ENCODE peak calls at places on chromosomes 11 and 22, in ten cellular contexts. D, M, X, F, N, U, K, J, T and Q are unnamed samples. For H3K27me3, the result is how much of the 10 kb centered on the place peaks cover.

GRCh38 chr11:118010738-118011461 is 24.7 kb downstream of the IL10RA start:
- DNase-seq in X (peak), M (peak), J (no peak), F (no peak), T (no peak), D (no peak), K (peak), N (no peak), U (no peak), Q (no peak)

GRCh38 chr11:104127828-104128227 is 36.1 kb downstream of the PDGFD start:
- DNase-seq in F (no peak), T (no peak), K (no peak), J (peak), N (peak), M (no peak), D (no peak), X (no peak), U (no peak), Q (peak)

GRCh38 chr11:12889243-12889642 is 119.9 kb upstream of the RASSF10 start:
- DNase-seq in K (peak), X (peak), N (peak), J (peak), M (peak), U (no peak), F (peak), D (no peak), T (peak), Q (no peak)

GRCh38 chr11:117515892-117516291 is 188.2 kb downstream of the CEP164 start:
- DNase-seq in N (no peak), T (no peak), X (no peak), U (no peak), D (no peak), F (no peak), J (no peak), M (no peak), K (no peak), Q (no peak)

GRCh38 chr11:111528557-111528956 is 12.0 kb upstream of the LAYN start:
- DNase-seq in D (no peak), N (peak), F (no peak), U (peak), X (no peak), J (no peak), K (no peak), T (no peak), M (no peak), Q (peak)

GRCh38 chr22:29265306-29265705 is 2.5 kb downstream of the RHBDD3 start:
- DNase-seq in J (no peak), X (no peak), T (no peak), M (no peak), D (no peak), K (peak), F (no peak), N (no peak), U (no peak), Q (no peak)

GRCh38 chr11:8111636-8112035 is 30.6 kb downstream of the TUB start:
- DNase-seq in M (no peak), D (no peak), T (no peak), U (no peak), N (no peak), K (no peak), F (no peak), X (no peak), J (no peak), Q (no peak)

GRCh38 chr11:30991376-30991775 is 378.2 kb downstream of the DCDC1 start:
- DNase-seq in K (no peak), U (no peak), N (no peak), X (no peak), T (no peak), D (no peak), J (no peak), M (no peak), F (no peak), Q (no peak)

GRCh38 chr11:130118636-130119387 is 40.8 kb upstream of the ST14 start:
- DNase-seq in F (no peak), M (no peak), J (no peak), K (no peak), T (no peak), D (no peak), X (no peak), U (no peak), N (no peak), Q (no peak)

GRCh38 chr11:96817488-96817887 is 427.7 kb downstream of the JRKL start:
- DNase-seq in K (no peak), T (no peak), J (no peak), N (no peak), U (no peak), M (no peak), D (no peak), F (no peak), X (no peak), Q (peak)

GRCh38 chr22:38758276-38758945 is 2.6 kb upstream of the SUN2 start:
- DNase-seq in D (no peak), K (no peak), F (no peak), X (no peak), J (no peak), N (no peak), U (peak), M (no peak), T (no peak), Q (no peak)

GRCh38 chr11:3158821-3159220 is 6.3 kb downstream of the OSBPL5 start:
- DNase-seq in U (no peak), J (no peak), N (no peak), M (peak), F (peak), K (no peak), D (no peak), X (no peak), T (no peak), Q (no peak)

GRCh38 chr11:110689306-110689705 is 22.9 kb downstream of the ARHGAP20 start:
- DNase-seq in J (no peak), U (no peak), M (no peak), D (no peak), N (no peak), F (no peak), T (no peak), X (no peak), K (no peak), Q (no peak)

GRCh38 chr22:42907404-42908081 is 50.5 kb upstream of the ARFGAP3 start:
- DNase-seq in T (no peak), M (no peak), J (no peak), N (no peak), F (no peak), K (no peak), D (no peak), U (no peak), X (no peak), Q (peak)

GRCh38 chr22:42908082-42908746 is 51.1 kb upstream of the ARFGAP3 start:
- DNase-seq in M (no peak), T (no peak), F (no peak), J (no peak), U (no peak), K (no peak), D (no peak), X (no peak), N (no peak), Q (no peak)

GRCh38 chr22:42912049-42912448 is 55.0 kb upstream of the ARFGAP3 start:
- DNase-seq in M (no peak), K (no peak), N (no peak), J (no peak), D (no peak), T (no peak), U (no peak), X (no peak), F (no peak), Q (no peak)

GRCh38 chr22:42910221-42910942 is 53.3 kb upstream of the ARFGAP3 start:
- DNase-seq in N (no peak), M (no peak), X (no peak), U (no peak), T (no peak), K (no peak), D (no peak), J (no peak), F (no peak), Q (no peak)

GRCh38 chr22:42909363-42910058 is 52.4 kb upstream of the ARFGAP3 start:
- DNase-seq in U (no peak), K (no peak), J (no peak), N (no peak), T (no peak), X (no peak), F (no peak), M (no peak), D (no peak), Q (no peak)
- H3K27ac ChIP-seq in U (no peak), K (no peak), J (no peak), N (no peak), T (no peak), X (peak), F (peak), M (peak), D (no peak), Q (no peak)

GRCh38 chr11:133825156-133825555 is 20.2 kb downstream of the SPATA19 start:
- DNase-seq in D (no peak), J (no peak), U (no peak), T (no peak), N (no peak), M (no peak), X (no peak), K (no peak), F (no peak), Q (no peak)
- H3K27me3 ChIP-seq in D (under half), J (under half), U (under half), T (under half), N (under half), M (under half), X (under half), K (under half), F (under half), Q (under half)

GRCh38 chr11:132084433-132084832 is 714.0 kb downstream of the NTM start:
- DNase-seq in N (no peak), M (no peak), K (no peak), T (no peak), J (no peak), U (no peak), X (no peak), D (no peak), F (no peak), Q (no peak)
- H3K27ac ChIP-seq in N (no peak), M (no peak), K (no peak), T (no peak), J (no peak), U (no peak), X (no peak), D (no peak), F (no peak), Q (no peak)

DNA sequence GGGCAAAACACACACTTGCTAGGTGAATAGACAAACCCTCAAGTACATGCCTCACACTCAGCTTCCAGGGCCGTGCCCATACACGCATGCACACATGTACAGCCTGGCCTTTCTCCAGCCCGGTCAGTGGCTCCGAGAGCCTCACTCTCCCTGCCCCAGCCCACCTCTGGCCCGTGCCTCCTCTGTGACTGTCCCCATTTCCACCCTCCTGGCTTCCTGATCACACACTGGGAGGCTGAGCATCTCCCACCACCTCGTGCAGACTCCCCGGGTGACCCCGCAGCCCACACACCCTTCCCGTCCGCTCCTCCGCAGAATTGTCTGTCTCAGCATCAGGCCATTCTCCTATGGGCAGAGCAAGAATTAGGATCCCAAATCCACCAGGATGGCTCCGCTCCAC is 634.1 kb downstream of the TBC1D22A start:
- DNase-seq in M (no peak), D (no peak), T (no peak), X (no peak), F (no peak), K (peak), J (no peak), U (no peak), N (no peak), Q (no peak)
- H3K27me3 ChIP-seq in M (under half), D (under half), T (under half), X (under half), F (under half), K (under half), J (under half), U (under half), N (under half), Q (under half)

GRCh38 chr11:85751738-85752137 is 59.2 kb downstream of the SYTL2 start:
- DNase-seq in K (no peak), N (peak), T (no peak), F (no peak), U (no peak), D (no peak), M (no peak), X (no peak), J (no peak), Q (no peak)

GRCh38 chr11:85752890-85753581 is 57.9 kb downstream of the SYTL2 start:
- DNase-seq in F (no peak), D (no peak), U (peak), M (no peak), K (no peak), J (no peak), T (no peak), X (peak), N (no peak), Q (no peak)

GRCh38 chr11:85749884-85750283 is 61.1 kb downstream of the SYTL2 start:
- DNase-seq in U (no peak), F (no peak), D (no peak), K (no peak), J (no peak), T (no peak), N (no peak), X (no peak), M (no peak), Q (no peak)

GRCh38 chr11:85750646-85751045 is 60.3 kb downstream of the SYTL2 start:
- DNase-seq in N (no peak), F (no peak), D (no peak), T (no peak), U (peak), X (no peak), J (no peak), M (no peak), K (no peak), Q (no peak)

GRCh38 chr11:85752201-85752889 is 58.6 kb downstream of the SYTL2 start:
- DNase-seq in X (no peak), U (no peak), J (no peak), D (no peak), K (no peak), M (no peak), N (no peak), T (no peak), F (no peak), Q (no peak)
- H3K27ac ChIP-seq in X (no peak), U (peak), J (no peak), D (no peak), K (no peak), M (no peak), N (no peak), T (no peak), F (peak), Q (no peak)

GRCh38 chr11:124751741-124752470 is at the start of gene VSIG2:
- DNase-seq in D (no peak), T (no peak), J (no peak), K (peak), U (no peak), M (no peak), F (no peak), N (no peak), X (no peak), Q (no peak)

GRCh38 chr11:124754309-124754708 is 2.3 kb upstream of the VSIG2 start:
- DNase-seq in F (no peak), T (no peak), X (no peak), M (no peak), J (no peak), D (no peak), K (no peak), N (peak), U (no peak), Q (no peak)

GRCh38 chr11:124752471-124753100 is 531 bp upstream of the VSIG2 start:
- DNase-seq in N (no peak), D (no peak), U (no peak), M (no peak), K (no peak), F (no peak), J (no peak), T (no peak), X (no peak), Q (no peak)

GRCh38 chr11:124753624-124754023 is 1.6 kb upstream of the VSIG2 start:
- DNase-seq in K (no peak), T (no peak), U (no peak), M (no peak), X (no peak), F (no peak), N (no peak), J (no peak), D (no peak), Q (no peak)

GRCh38 chr11:124753207-124753606 is 1.2 kb upstream of the VSIG2 start:
- DNase-seq in N (no peak), T (no peak), X (no peak), D (no peak), M (no peak), J (no peak), U (no peak), F (no peak), K (no peak), Q (no peak)
- H3K27me3 ChIP-seq in N (under half), T (under half), X (under half), D (half or more), M (under half), J (under half), U (under half), F (half or more), K (under half), Q (half or more)